ENCODE peak calls at places on chromosomes 6 and 20, in ten cellular contexts. One of them, this sample, is unnamed.

GRCh38 chr6:11381801-11382513 is 149.5 kb upstream of the NEDD9 start:
- DNase-seq in Peyer's patch: peak; percentile 83
- DNase-seq in foreskin fibroblast: no peak
- DNase-seq in stomach: peak; percentile 43
- DNase-seq in right lobe of liver: no peak
- DNase-seq in GM23338: no peak
- DNase-seq in fibroblast of pulmonary artery: no peak
- DNase-seq in psoas muscle: no peak
- DNase-seq in IMR-90: no peak
- DNase-seq in uterus: no peak
- DNase-seq in this sample: no peak

GRCh38 chr20:63547484-63548480 is at the start of gene SRMS:
- DNase-seq in GM23338: peak; percentile 70
- DNase-seq in IMR-90: no peak
- DNase-seq in stomach: no peak
- DNase-seq in Peyer's patch: no peak
- DNase-seq in fibroblast of pulmonary artery: no peak
- DNase-seq in psoas muscle: no peak
- DNase-seq in foreskin fibroblast: no peak
- DNase-seq in uterus: no peak
- DNase-seq in right lobe of liver: no peak
- DNase-seq in this sample: no peak

GRCh38 chr6:968791-969190 is 275.9 kb upstream of the EXOC2 start:
- DNase-seq in stomach: no peak
- DNase-seq in right lobe of liver: no peak
- DNase-seq in uterus: no peak
- DNase-seq in psoas muscle: no peak
- DNase-seq in IMR-90: no peak
- DNase-seq in foreskin fibroblast: no peak
- DNase-seq in fibroblast of pulmonary artery: no peak
- DNase-seq in Peyer's patch: no peak
- DNase-seq in GM23338: no peak
- DNase-seq in this sample: no peak

GRCh38 chr20:52004720-52005119 is 186.9 kb downstream of the ZFP64 start:
- DNase-seq in uterus: no peak
- DNase-seq in stomach: no peak
- DNase-seq in fibroblast of pulmonary artery: peak; percentile 79
- DNase-seq in psoas muscle: no peak
- DNase-seq in foreskin fibroblast: peak; percentile 31
- DNase-seq in Peyer's patch: no peak
- DNase-seq in right lobe of liver: no peak
- DNase-seq in IMR-90: peak; percentile 72
- DNase-seq in GM23338: no peak
- DNase-seq in this sample: peak; percentile 70

GRCh38 chr6:165663736-165664552 is 903 bp upstream of the PDE10A start:
- DNase-seq in foreskin fibroblast: no peak
- DNase-seq in stomach: no peak
- DNase-seq in Peyer's patch: no peak
- DNase-seq in GM23338: peak; percentile 67
- DNase-seq in fibroblast of pulmonary artery: no peak
- DNase-seq in psoas muscle: no peak
- DNase-seq in uterus: no peak
- DNase-seq in IMR-90: no peak
- DNase-seq in right lobe of liver: no peak
- DNase-seq in this sample: peak; percentile 18

GRCh38 chr6:150891886-150892485 is 26.5 kb downstream of the MTHFD1L start:
- DNase-seq in Peyer's patch: peak; percentile 22
- DNase-seq in GM23338: peak; percentile 81
- DNase-seq in right lobe of liver: peak; percentile 69
- DNase-seq in foreskin fibroblast: peak; percentile 69
- DNase-seq in uterus: peak; percentile 76
- DNase-seq in IMR-90: peak; percentile 88
- DNase-seq in fibroblast of pulmonary artery: peak; percentile 90
- DNase-seq in psoas muscle: peak; percentile 51
- DNase-seq in stomach: peak; percentile 71
- DNase-seq in this sample: peak; percentile 86

GRCh38 chr20:57793421-57793820 is 83.6 kb upstream of the PMEPA1 start:
- DNase-seq in psoas muscle: no peak
- DNase-seq in IMR-90: no peak
- DNase-seq in stomach: no peak
- DNase-seq in foreskin fibroblast: no peak
- DNase-seq in right lobe of liver: no peak
- DNase-seq in fibroblast of pulmonary artery: no peak
- DNase-seq in GM23338: no peak
- DNase-seq in uterus: no peak
- DNase-seq in Peyer's patch: no peak
- DNase-seq in this sample: no peak

GRCh38 chr6:35170166-35170565 is 29.0 kb upstream of the TCP11 start:
- DNase-seq in Peyer's patch: no peak
- DNase-seq in foreskin fibroblast: peak; percentile 76
- DNase-seq in right lobe of liver: no peak
- DNase-seq in fibroblast of pulmonary artery: no peak
- DNase-seq in IMR-90: peak; percentile 79
- DNase-seq in stomach: no peak
- DNase-seq in GM23338: no peak
- DNase-seq in psoas muscle: no peak
- DNase-seq in uterus: no peak
- DNase-seq in this sample: peak; percentile 89

GRCh38 chr6:38012573-38012972 is 193.0 kb downstream of the ZFAND3 start:
- DNase-seq in right lobe of liver: no peak
- DNase-seq in fibroblast of pulmonary artery: peak; percentile 74
- DNase-seq in IMR-90: peak; percentile 67
- DNase-seq in foreskin fibroblast: peak; percentile 24
- DNase-seq in Peyer's patch: no peak
- DNase-seq in uterus: no peak
- DNase-seq in stomach: no peak
- DNase-seq in GM23338: peak; percentile 50
- DNase-seq in psoas muscle: no peak
- DNase-seq in this sample: peak; percentile 55

GRCh38 chr20:14716251-14716650 is 378.8 kb upstream of the FLRT3 start:
- DNase-seq in foreskin fibroblast: no peak
- DNase-seq in fibroblast of pulmonary artery: no peak
- DNase-seq in right lobe of liver: no peak
- DNase-seq in psoas muscle: no peak
- DNase-seq in stomach: no peak
- DNase-seq in Peyer's patch: no peak
- DNase-seq in GM23338: peak; percentile 67
- DNase-seq in IMR-90: no peak
- DNase-seq in uterus: no peak
- DNase-seq in this sample: no peak

GRCh38 chr20:41330343-41330720 is 10.3 kb upstream of the LPIN3 start:
- DNase-seq in IMR-90: peak; percentile 51
- DNase-seq in GM23338: no peak
- DNase-seq in stomach: no peak
- DNase-seq in psoas muscle: no peak
- DNase-seq in uterus: no peak
- DNase-seq in foreskin fibroblast: peak; percentile 54
- DNase-seq in fibroblast of pulmonary artery: no peak
- DNase-seq in right lobe of liver: no peak
- DNase-seq in Peyer's patch: no peak
- DNase-seq in this sample: no peak
- H3K4me3 ChIP-seq in IMR-90: no peak overlapping the region
- H3K4me3 ChIP-seq in GM23338: no peak overlapping the region
- H3K4me3 ChIP-seq in stomach: no peak overlapping the region
- H3K4me3 ChIP-seq in psoas muscle: no peak overlapping the region
- H3K4me3 ChIP-seq in uterus: no peak overlapping the region
- H3K4me3 ChIP-seq in foreskin fibroblast: no peak overlapping the region
- H3K4me3 ChIP-seq in fibroblast of pulmonary artery: no peak overlapping the region
- H3K4me3 ChIP-seq in right lobe of liver: no peak overlapping the region
- H3K4me3 ChIP-seq in Peyer's patch: no peak overlapping the region
- H3K4me3 ChIP-seq in this sample: no peak overlapping the region

GRCh38 chr6:13384966-13385365 is 56.6 kb upstream of the TBC1D7 start:
- DNase-seq in uterus: no peak
- DNase-seq in stomach: no peak
- DNase-seq in GM23338: no peak
- DNase-seq in right lobe of liver: peak; percentile 70
- DNase-seq in fibroblast of pulmonary artery: no peak
- DNase-seq in IMR-90: no peak
- DNase-seq in foreskin fibroblast: no peak
- DNase-seq in psoas muscle: no peak
- DNase-seq in Peyer's patch: no peak
- DNase-seq in this sample: no peak

GRCh38 chr6:13378669-13379590 is 50.6 kb upstream of the TBC1D7 start:
- DNase-seq in right lobe of liver: no peak
- DNase-seq in foreskin fibroblast: no peak
- DNase-seq in psoas muscle: no peak
- DNase-seq in IMR-90: no peak
- DNase-seq in fibroblast of pulmonary artery: no peak
- DNase-seq in uterus: no peak
- DNase-seq in stomach: peak; percentile 69
- DNase-seq in GM23338: peak; percentile 38
- DNase-seq in Peyer's patch: no peak
- DNase-seq in this sample: no peak

GRCh38 chr6:13380761-13381160 is 52.4 kb upstream of the TBC1D7 start:
- DNase-seq in stomach: no peak
- DNase-seq in fibroblast of pulmonary artery: no peak
- DNase-seq in psoas muscle: no peak
- DNase-seq in uterus: no peak
- DNase-seq in IMR-90: no peak
- DNase-seq in foreskin fibroblast: no peak
- DNase-seq in Peyer's patch: no peak
- DNase-seq in right lobe of liver: no peak
- DNase-seq in GM23338: no peak
- DNase-seq in this sample: no peak

GRCh38 chr6:13384506-13384905 is 56.2 kb upstream of the TBC1D7 start:
- DNase-seq in stomach: no peak
- DNase-seq in uterus: no peak
- DNase-seq in IMR-90: no peak
- DNase-seq in fibroblast of pulmonary artery: no peak
- DNase-seq in right lobe of liver: no peak
- DNase-seq in foreskin fibroblast: no peak
- DNase-seq in GM23338: no peak
- DNase-seq in Peyer's patch: no peak
- DNase-seq in psoas muscle: no peak
- DNase-seq in this sample: no peak

GRCh38 chr6:13383280-13384163 is 55.2 kb upstream of the TBC1D7 start:
- DNase-seq in Peyer's patch: no peak
- DNase-seq in fibroblast of pulmonary artery: peak; percentile 76
- DNase-seq in right lobe of liver: no peak
- DNase-seq in foreskin fibroblast: no peak
- DNase-seq in psoas muscle: no peak
- DNase-seq in stomach: no peak
- DNase-seq in IMR-90: peak; percentile 54
- DNase-seq in uterus: no peak
- DNase-seq in GM23338: no peak
- DNase-seq in this sample: peak; percentile 19
- TF ChIP-seq CTCF in Peyer's patch: no peak
- TF ChIP-seq CTCF in fibroblast of pulmonary artery: peak; percentile 16
- TF ChIP-seq CTCF in right lobe of liver: peak; percentile 28
- TF ChIP-seq CTCF in foreskin fibroblast: peak; percentile 14
- TF ChIP-seq CTCF in psoas muscle: peak; percentile 32
- TF ChIP-seq CTCF in stomach: no peak
- TF ChIP-seq CTCF in IMR-90: peak; percentile 29
- TF ChIP-seq CTCF in uterus: no peak
- TF ChIP-seq CTCF in GM23338: no peak
- TF ChIP-seq CTCF in this sample: no peak

GRCh38 chr6:141261672-141262060 is 871.1 kb upstream of the GJE1 start:
- DNase-seq in stomach: no peak
- DNase-seq in psoas muscle: no peak
- DNase-seq in right lobe of liver: no peak
- DNase-seq in GM23338: no peak
- DNase-seq in uterus: no peak
- DNase-seq in fibroblast of pulmonary artery: no peak
- DNase-seq in foreskin fibroblast: no peak
- DNase-seq in IMR-90: no peak
- DNase-seq in Peyer's patch: no peak
- DNase-seq in this sample: no peak
- H3K4me3 ChIP-seq in stomach: no peak overlapping the region
- H3K4me3 ChIP-seq in psoas muscle: no peak overlapping the region
- H3K4me3 ChIP-seq in right lobe of liver: no peak overlapping the region
- H3K4me3 ChIP-seq in GM23338: no peak overlapping the region
- H3K4me3 ChIP-seq in uterus: no peak overlapping the region
- H3K4me3 ChIP-seq in fibroblast of pulmonary artery: no peak overlapping the region
- H3K4me3 ChIP-seq in foreskin fibroblast: no peak overlapping the region
- H3K4me3 ChIP-seq in IMR-90: no peak overlapping the region
- H3K4me3 ChIP-seq in Peyer's patch: no peak overlapping the region
- H3K4me3 ChIP-seq in this sample: no peak overlapping the region

GRCh38 chr6:8268156-8268555 is 165.8 kb upstream of the EEF1E1 start:
- DNase-seq in stomach: no peak
- DNase-seq in IMR-90: no peak
- DNase-seq in uterus: no peak
- DNase-seq in foreskin fibroblast: no peak
- DNase-seq in psoas muscle: no peak
- DNase-seq in Peyer's patch: no peak
- DNase-seq in right lobe of liver: no peak
- DNase-seq in fibroblast of pulmonary artery: no peak
- DNase-seq in GM23338: no peak
- DNase-seq in this sample: no peak

GRCh38 chr6:8269094-8269493 is 166.3 kb downstream of the SLC35B3 start:
- DNase-seq in right lobe of liver: no peak
- DNase-seq in psoas muscle: no peak
- DNase-seq in IMR-90: no peak
- DNase-seq in Peyer's patch: no peak
- DNase-seq in GM23338: no peak
- DNase-seq in uterus: no peak
- DNase-seq in foreskin fibroblast: no peak
- DNase-seq in stomach: no peak
- DNase-seq in fibroblast of pulmonary artery: no peak
- DNase-seq in this sample: no peak

GRCh38 chr6:8269856-8270454 is 165.4 kb downstream of the SLC35B3 start:
- DNase-seq in GM23338: no peak
- DNase-seq in psoas muscle: no peak
- DNase-seq in fibroblast of pulmonary artery: no peak
- DNase-seq in right lobe of liver: no peak
- DNase-seq in IMR-90: no peak
- DNase-seq in foreskin fibroblast: no peak
- DNase-seq in uterus: no peak
- DNase-seq in Peyer's patch: no peak
- DNase-seq in stomach: no peak
- DNase-seq in this sample: no peak

GRCh38 chr6:8274240-8274639 is 161.1 kb downstream of the SLC35B3 start:
- DNase-seq in foreskin fibroblast: no peak
- DNase-seq in Peyer's patch: no peak
- DNase-seq in psoas muscle: no peak
- DNase-seq in right lobe of liver: no peak
- DNase-seq in uterus: no peak
- DNase-seq in IMR-90: no peak
- DNase-seq in stomach: no peak
- DNase-seq in GM23338: no peak
- DNase-seq in fibroblast of pulmonary artery: no peak
- DNase-seq in this sample: no peak

GRCh38 chr6:8268606-8269005 is 166.3 kb upstream of the EEF1E1 start:
- DNase-seq in stomach: no peak
- DNase-seq in fibroblast of pulmonary artery: no peak
- DNase-seq in GM23338: no peak
- DNase-seq in IMR-90: no peak
- DNase-seq in psoas muscle: no peak
- DNase-seq in right lobe of liver: no peak
- DNase-seq in uterus: no peak
- DNase-seq in Peyer's patch: no peak
- DNase-seq in foreskin fibroblast: no peak
- DNase-seq in this sample: no peak
- TF ChIP-seq CTCF in stomach: no peak
- TF ChIP-seq CTCF in fibroblast of pulmonary artery: no peak
- TF ChIP-seq CTCF in GM23338: no peak
- TF ChIP-seq CTCF in IMR-90: no peak
- TF ChIP-seq CTCF in psoas muscle: no peak
- TF ChIP-seq CTCF in right lobe of liver: no peak
- TF ChIP-seq CTCF in uterus: no peak
- TF ChIP-seq CTCF in Peyer's patch: no peak
- TF ChIP-seq CTCF in foreskin fibroblast: no peak
- TF ChIP-seq CTCF in this sample: no peak

This sample was measured in fibroblast of mammary gland.